ENCODE peak calls at places on chromosomes 2 and 18, in four cellular contexts. J, Q, T and W are unnamed samples.

GRCh38 chr18:45997689-45998088 is 30.6 kb upstream of the EPG5 start:
- DNase-seq in J (no peak), T (no peak), Q (no peak), W (no peak)

GRCh38 chr2:214481204-214481603 is 70.3 kb downstream of the VWC2L start:
- DNase-seq in Q (no peak), J (no peak), T (no peak), W (peak)

GRCh38 chr2:7835693-7836680 is 845.9 kb upstream of the ID2 start:
- DNase-seq in J (peak), Q (no peak), T (peak), W (no peak)

GRCh38 chr18:78822171-78822570 is 157.4 kb upstream of the SALL3 start:
- DNase-seq in T (no peak), J (no peak), Q (no peak), W (no peak)

GRCh38 chr18:21632393-21632792 is 20.3 kb downstream of the SNRPD1 start:
- DNase-seq in Q (no peak), J (no peak), T (no peak), W (no peak)

GRCh38 chr18:31651369-31651768 is 33.0 kb downstream of the B4GALT6 start:
- DNase-seq in T (no peak), J (no peak), Q (no peak), W (no peak)

GRCh38 chr2:46400041-46400440 is 79.3 kb upstream of the TMEM247 start:
- DNase-seq in T (no peak), J (no peak), Q (no peak), W (no peak)

GRCh38 chr2:20013061-20013721 is 723 bp upstream of the MATN3 start:
- DNase-seq in Q (no peak), T (no peak), J (peak), W (no peak)

GRCh38 chr2:20012282-20013060 is at the start of gene MATN3:
- DNase-seq in Q (peak), T (no peak), J (peak), W (peak)

GRCh38 chr2:160229591-160229990 is 29.5 kb upstream of the ITGB6 start:
- DNase-seq in J (no peak), T (no peak), Q (no peak), W (no peak)

GRCh38 chr2:88180594-88181240 is 10.6 kb downstream of the THNSL2 start:
- DNase-seq in T (no peak), J (no peak), Q (no peak), W (no peak)

GRCh38 chr18:9531791-9532410 is 56.6 kb downstream of the RALBP1 start:
- DNase-seq in J (no peak), Q (no peak), T (no peak), W (no peak)

GRCh38 chr2:113966832-113967231 is 76.9 kb downstream of the ACTR3 start:
- DNase-seq in Q (no peak), J (peak), T (no peak), W (no peak)

GRCh38 chr2:161165811-161166210 is 5.6 kb downstream of the TANK start:
- DNase-seq in J (no peak), T (no peak), Q (no peak), W (no peak)

GRCh38 chr18:73352546-73352945 is 484.8 kb upstream of the NETO1 start:
- DNase-seq in T (no peak), Q (no peak), J (no peak), W (no peak)

GRCh38 chr2:217995741-217996141 is 7.1 kb downstream of the TNS1 start:
- DNase-seq in Q (no peak), T (no peak), J (no peak), W (no peak)

GRCh38 chr2:241929551-241930490 is 60.3 kb downstream of the RTP5 start:
- DNase-seq in T (no peak), J (no peak), Q (no peak), W (no peak)

GRCh38 chr18:60411715-60412114 is 39.1 kb upstream of the MC4R start:
- DNase-seq in J (no peak), Q (no peak), T (no peak), W (peak)

GRCh38 chr2:56754066-56754615 is 570.4 kb downstream of the CCDC85A start:
- DNase-seq in T (no peak), J (no peak), Q (no peak), W (no peak)

GRCh38 chr18:61973273-61974115 is 80.7 kb upstream of the RNF152 start:
- DNase-seq in Q (no peak), J (no peak), T (no peak), W (peak)

GRCh38 chr2:37836711-37837110 is 88.4 kb upstream of the RMDN2 start:
- DNase-seq in J (no peak), Q (no peak), T (no peak), W (no peak)

GRCh38 chr2:12534646-12535263 is 182.0 kb upstream of the TRIB2 start:
- DNase-seq in T (no peak), Q (no peak), J (no peak), W (no peak)

GRCh38 chr2:12430036-12430795 is 286.5 kb upstream of the TRIB2 start:
- DNase-seq in Q (no peak), T (no peak), J (no peak), W (no peak)

GRCh38 chr18:30889582-30890301 is 152.8 kb downstream of the DSC3 start:
- DNase-seq in T (no peak), J (no peak), Q (no peak), W (peak)

GRCh38 chr2:86468162-86469033 is 27.2 kb downstream of the KDM3A start:
- DNase-seq in T (no peak), Q (no peak), J (no peak), W (no peak)

GRCh38 chr2:209922116-209922515 is 80.3 kb upstream of the RPE start:
- DNase-seq in Q (no peak), J (no peak), T (no peak), W (no peak)

GRCh38 chr2:183224933-183225332 is 100.7 kb downstream of the NUP35 start:
- DNase-seq in T (no peak), Q (no peak), J (no peak), W (no peak)

GRCh38 chr2:158457826-158458616 is 1.3 kb downstream of the PKP4 start:
- DNase-seq in J (peak), T (no peak), Q (peak), W (peak)

GRCh38 chr2:60995376-60995775 is 22.1 kb upstream of the PEX13 start:
- DNase-seq in T (no peak), Q (no peak), J (no peak), W (no peak)

GRCh38 chr2:11371099-11371937 is 26.9 kb upstream of the ROCK2 start:
- DNase-seq in T (no peak), Q (no peak), J (no peak), W (no peak)

GRCh38 chr2:234451852-234452625 is 44.8 kb downstream of the ARL4C start:
- DNase-seq in T (no peak), J (no peak), Q (no peak), W (no peak)

GRCh38 chr2:43158259-43158880 is 68.0 kb downstream of the ZFP36L2 start:
- DNase-seq in J (peak), Q (no peak), T (no peak), W (no peak)

GRCh38 chr2:197897944-197898678 is 93.7 kb downstream of the PLCL1 start:
- DNase-seq in T (no peak), Q (no peak), J (no peak), W (no peak)

GRCh38 chr2:215356948-215357461 is 45.1 kb downstream of the ATIC start:
- DNase-seq in Q (no peak), T (no peak), J (no peak), W (no peak)

GRCh38 chr18:58870621-58871020 is 5.9 kb downstream of the ZNF532 start:
- DNase-seq in T (no peak), J (no peak), Q (no peak), W (no peak)

GRCh38 chr2:10136187-10136934 is 13.8 kb downstream of the RRM2 start:
- DNase-seq in Q (no peak), T (no peak), J (peak), W (peak)

GRCh38 chr18:57925706-57926105 is 118.3 kb upstream of the NEDD4L start:
- DNase-seq in Q (no peak), T (no peak), J (peak), W (no peak)

GRCh38 chr2:29189052-29189451 is 73.8 kb downstream of the CLIP4 start:
- DNase-seq in J (no peak), Q (no peak), T (peak), W (no peak)

GRCh38 chr2:150303281-150303680 is 184.2 kb downstream of the RND3 start:
- DNase-seq in Q (no peak), J (no peak), T (no peak), W (no peak)

GRCh38 chr2:455046-455705 is 167.3 kb upstream of the ALKAL2 start:
- DNase-seq in Q (no peak), T (no peak), J (no peak), W (no peak)

DNA sequence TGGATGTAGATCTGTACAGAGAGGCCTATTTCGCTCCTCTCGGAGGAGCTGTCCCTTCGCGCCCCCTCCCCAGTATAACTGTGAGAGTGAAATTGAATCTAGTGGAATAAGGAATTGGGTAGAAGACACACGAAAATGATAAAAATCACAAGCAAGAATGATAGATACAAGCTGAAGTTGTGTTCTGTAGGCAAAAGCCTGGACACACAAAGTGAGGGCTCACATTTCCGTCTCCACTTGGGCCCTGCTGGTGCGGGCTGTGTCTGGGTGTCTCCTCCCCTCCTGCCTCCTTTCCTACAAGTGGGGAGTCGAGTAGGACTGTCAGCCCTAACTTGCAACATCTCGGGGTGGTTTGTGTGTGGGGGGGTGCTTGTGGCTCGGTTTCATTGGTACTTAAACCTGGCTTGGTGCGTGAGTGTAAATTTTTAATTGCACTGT is 457 bp upstream of the SP9 start:
- DNase-seq in T (no peak), J (no peak), Q (no peak), W (no peak)
- TF ChIP-seq TARDBP in T (no peak), J (no peak), Q (no peak), W (no peak)

GRCh38 chr18:74789078-74789477 is 191.4 kb downstream of the ZNF407 start:
- DNase-seq in Q (no peak), T (no peak), J (no peak), W (no peak)

GRCh38 chr18:74791501-74792188 is 194.0 kb downstream of the ZNF407 start:
- DNase-seq in J (no peak), Q (no peak), T (no peak), W (no peak)

GRCh38 chr18:74788657-74789056 is 191.0 kb downstream of the ZNF407 start:
- DNase-seq in T (no peak), J (no peak), Q (no peak), W (no peak)

GRCh38 chr18:74793746-74794145 is 196.1 kb downstream of the ZNF407 start:
- DNase-seq in T (no peak), Q (no peak), J (no peak), W (no peak)

DNA sequence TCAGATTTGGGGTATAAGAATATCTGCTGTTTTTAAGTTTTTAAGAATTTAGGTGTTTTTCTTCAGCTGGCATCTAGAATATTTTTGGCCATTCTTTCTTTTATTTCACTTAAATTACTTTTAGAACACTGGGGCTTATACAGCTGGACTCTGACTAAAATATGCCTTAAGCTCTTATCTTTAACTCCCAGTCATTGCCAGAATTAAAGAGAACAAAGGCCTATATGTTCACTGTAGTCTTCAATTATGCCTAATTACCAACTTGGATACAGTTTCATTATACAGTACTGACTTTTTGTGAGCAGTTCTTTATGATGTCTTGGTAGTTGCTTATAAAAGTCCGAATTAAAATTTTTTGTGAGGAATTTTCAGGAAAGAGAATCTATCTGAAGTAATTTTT is 192.8 kb downstream of the ZNF407 start:
- DNase-seq in T (no peak), J (no peak), Q (no peak), W (no peak)
- TF ChIP-seq TARDBP in T (no peak), J (no peak), Q (no peak), W (no peak)

GRCh38 chr18:26468931-26469340 is 79.4 kb downstream of the KCTD1 start:
- DNase-seq in Q (peak), J (peak), T (no peak), W (peak)
- TF ChIP-seq TARDBP in Q (no peak), J (no peak), T (no peak), W (no peak)

DNA sequence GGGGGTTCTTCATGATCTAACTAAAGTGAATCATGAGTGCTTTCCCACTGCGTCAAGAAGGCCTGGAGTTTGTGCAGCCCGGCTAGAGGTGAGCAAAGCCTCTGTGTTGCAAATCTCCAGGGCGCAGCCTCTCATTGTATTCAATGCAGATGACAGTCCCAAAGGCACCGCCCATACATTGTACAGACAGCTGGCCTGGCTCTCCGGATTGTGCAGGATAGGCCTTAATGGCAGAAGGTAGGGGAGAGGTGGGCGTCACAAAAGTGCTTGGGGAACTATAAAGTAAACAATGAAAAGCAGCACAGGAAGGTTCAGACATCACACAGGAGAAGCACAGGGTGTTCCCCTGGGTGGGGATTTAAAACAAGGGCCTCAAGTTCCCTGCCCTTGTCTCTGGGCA is 892 bp upstream of the GYPC start:
- DNase-seq in Q (peak), T (no peak), J (no peak), W (no peak)
- TF ChIP-seq TARDBP in Q (no peak), T (no peak), J (no peak), W (no peak)